ENCODE peak calls at places on chromosomes 3 and 15, in nine cellular contexts. L is SJSA1; W is CD8-positive, alpha-beta T cell; Z is psoas muscle; M is HCT116; U is tibial nerve; X is neural progenitor cell; H is sigmoid colon; I is PC-3. O is an unnamed sample.

GRCh38 chr3:164458986-164459385 is 619.3 kb downstream of the SI start:
- DNase-seq in L (no peak), W (no peak), Z (no peak), M (no peak), U (no peak), X (no peak), H (no peak), I (peak; percentile 45), O (no peak)

GRCh38 chr3:107523361-107524213 is 825 bp downstream of the BBX start:
- DNase-seq in L (peak; percentile 49), W (no peak), Z (peak; percentile 64), M (no peak), U (peak; percentile 19), X (peak; percentile 74), H (peak; percentile 82), I (peak; percentile 43), O (peak; percentile 35)

GRCh38 chr3:106617276-106617675 is 748.5 kb upstream of the CBLB start:
- DNase-seq in L (no peak), W (no peak), Z (no peak), M (no peak), U (no peak), X (no peak), H (no peak), I (peak; percentile 41), O (no peak)

GRCh38 chr3:132210476-132211346 is 106.5 kb upstream of the ACP3 start:
- DNase-seq in L (no peak), W (no peak), Z (no peak), M (peak; percentile 39), U (no peak), X (peak; percentile 61), H (no peak), I (peak; percentile 65), O (no peak)

GRCh38 chr3:168049366-168049974 is 46.3 kb downstream of the GOLIM4 start:
- DNase-seq in L (no peak), W (no peak), Z (no peak), M (no peak), U (no peak), X (no peak), H (no peak), I (no peak), O (no peak)

GRCh38 chr3:141796436-141797166 is 33.4 kb downstream of the GRK7 start:
- DNase-seq in L (no peak), W (peak; percentile 19), Z (no peak), M (no peak), U (no peak), X (no peak), H (no peak), I (no peak), O (peak; percentile 85)

GRCh38 chr3:184593923-184594303 is 32.3 kb downstream of the EPHB3 start:
- DNase-seq in L (no peak), W (no peak), Z (no peak), M (no peak), U (no peak), X (no peak), H (no peak), I (no peak), O (no peak)

GRCh38 chr3:193655827-193656433 is 62.9 kb downstream of the OPA1 start:
- DNase-seq in L (no peak), W (no peak), Z (no peak), M (no peak), U (no peak), X (no peak), H (no peak), I (no peak), O (no peak)

GRCh38 chr3:43865887-43866528 is 175.3 kb downstream of the ABHD5 start:
- DNase-seq in L (no peak), W (no peak), Z (no peak), M (no peak), U (no peak), X (no peak), H (no peak), I (no peak), O (no peak)

GRCh38 chr3:58188173-58188564 is 22.6 kb downstream of the DNASE1L3 start:
- DNase-seq in L (no peak), W (no peak), Z (no peak), M (no peak), U (no peak), X (no peak), H (no peak), I (peak; percentile 84), O (no peak)

GRCh38 chr3:156725706-156726105 is 51.3 kb downstream of the TIPARP start:
- DNase-seq in L (no peak), W (no peak), Z (no peak), M (no peak), U (no peak), X (no peak), H (no peak), I (peak; percentile 13), O (no peak)

GRCh38 chr3:77248420-77248819 is 208.5 kb downstream of the ROBO2 start:
- DNase-seq in L (no peak), W (no peak), Z (no peak), M (no peak), U (no peak), X (no peak), H (no peak), I (no peak), O (no peak)

GRCh38 chr3:31356941-31357340 is 175.8 kb upstream of the STT3B start:
- DNase-seq in L (no peak), W (no peak), Z (no peak), M (no peak), U (no peak), X (no peak), H (peak; percentile 60), I (peak; percentile 31), O (no peak)

GRCh38 chr15:25773248-25773647 is 89.9 kb downstream of the ATP10A start:
- DNase-seq in L (no peak), W (no peak), Z (no peak), M (no peak), U (no peak), X (no peak), H (no peak), I (no peak), O (no peak)

GRCh38 chr3:56837196-56837955 is 35.6 kb upstream of the ARHGEF3 start:
- DNase-seq in L (no peak), W (no peak), Z (no peak), M (no peak), U (no peak), X (peak; percentile 62), H (no peak), I (no peak), O (peak; percentile 27)

GRCh38 chr15:42493694-42494093 is 1.7 kb upstream of the SNAP23 start:
- DNase-seq in L (no peak), W (no peak), Z (no peak), M (no peak), U (no peak), X (no peak), H (no peak), I (no peak), O (no peak)

GRCh38 chr3:194189243-194189791 is 53.4 kb downstream of the HES1 start:
- DNase-seq in L (no peak), W (no peak), Z (no peak), M (no peak), U (no peak), X (no peak), H (no peak), I (no peak), O (no peak)

DNA sequence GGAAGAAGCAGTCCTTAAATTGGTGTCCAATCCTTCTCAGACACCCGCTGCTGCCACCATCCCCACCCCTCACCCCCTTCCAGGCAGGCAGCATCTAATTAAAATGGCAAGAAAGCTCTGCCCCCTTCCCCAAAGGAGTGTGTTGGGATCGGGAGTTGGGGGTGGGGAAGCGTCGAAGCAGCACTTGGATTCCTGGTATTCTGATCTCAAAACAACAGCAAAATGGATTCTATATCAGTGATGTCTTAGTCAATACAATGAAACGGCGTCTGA is 1.4 kb downstream of the TNIK start:
- DNase-seq in L (no peak), W (no peak), Z (no peak), M (no peak), U (no peak), X (peak; percentile 48), H (no peak), I (no peak), O (peak; percentile 2)
- H3K27ac ChIP-seq in L (no peak overlapping the region), W (peak overlapping the region; percentile 53), Z (peak overlapping the region; percentile 87), M (no peak overlapping the region), U (peak overlapping the region; percentile 77), X (no peak overlapping the region), H (peak overlapping the region; percentile 84), I (no peak overlapping the region), O (peak overlapping the region; percentile 84)

GRCh38 chr3:14410106-14410500 is 7.7 kb downstream of the SLC6A6 start:
- DNase-seq in L (no peak), W (no peak), Z (no peak), M (no peak), U (no peak), X (no peak), H (no peak), I (no peak), O (no peak)
- H3K4me3 ChIP-seq in L (no peak overlapping the region), W (no peak overlapping the region), Z (no peak overlapping the region), M (no peak overlapping the region), U (no peak overlapping the region), X (no peak overlapping the region), H (no peak overlapping the region), I (no peak overlapping the region), O (no peak overlapping the region)

DNA sequence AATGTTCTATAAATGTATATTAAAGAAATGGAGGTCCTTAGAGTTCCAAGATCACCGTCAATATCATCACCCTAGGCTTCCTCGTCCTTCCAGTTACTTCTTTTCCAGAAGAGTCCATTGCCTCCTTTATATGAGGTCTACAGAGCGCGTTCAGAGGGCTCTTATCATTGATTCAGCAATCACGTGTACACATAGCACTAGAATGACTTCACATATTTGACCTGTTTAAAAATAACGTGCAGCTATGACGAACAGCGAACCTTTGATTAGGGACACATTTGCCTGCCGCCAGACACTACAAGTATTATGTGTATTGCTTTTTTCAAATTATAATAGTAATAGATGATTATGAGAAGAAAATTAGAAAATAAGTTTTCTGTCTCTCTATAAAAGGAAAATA is 26.0 kb downstream of the IGF1R start:
- DNase-seq in L (no peak), W (no peak), Z (no peak), M (no peak), U (no peak), X (no peak), H (no peak), I (no peak), O (no peak)
- H3K27ac ChIP-seq in L (no peak overlapping the region), W (no peak overlapping the region), Z (peak overlapping the region; percentile 10), M (no peak overlapping the region), U (no peak overlapping the region), X (no peak overlapping the region), H (peak overlapping the region; percentile 20), I (no peak overlapping the region), O (no peak overlapping the region)

GRCh38 chr3:17832021-17832420 is 89.6 kb upstream of the TBC1D5 start:
- DNase-seq in L (no peak), W (no peak), Z (no peak), M (no peak), U (no peak), X (no peak), H (no peak), I (no peak), O (no peak)

GRCh38 chr3:17830786-17831185 is 88.4 kb upstream of the TBC1D5 start:
- DNase-seq in L (no peak), W (no peak), Z (no peak), M (no peak), U (no peak), X (no peak), H (no peak), I (peak; percentile 31), O (no peak)

GRCh38 chr3:17833786-17834559 is 91.5 kb upstream of the TBC1D5 start:
- DNase-seq in L (no peak), W (no peak), Z (no peak), M (no peak), U (no peak), X (no peak), H (no peak), I (peak; percentile 77), O (no peak)

GRCh38 chr3:17828388-17828787 is 86.0 kb upstream of the TBC1D5 start:
- DNase-seq in L (no peak), W (no peak), Z (no peak), M (no peak), U (no peak), X (no peak), H (no peak), I (no peak), O (no peak)

GRCh38 chr3:17831366-17831765 is 88.9 kb upstream of the TBC1D5 start:
- DNase-seq in L (no peak), W (no peak), Z (no peak), M (no peak), U (no peak), X (no peak), H (no peak), I (peak; percentile 56), O (no peak)
- H3K4me3 ChIP-seq in L (no peak overlapping the region), W (no peak overlapping the region), Z (no peak overlapping the region), M (no peak overlapping the region), U (no peak overlapping the region), X (no peak overlapping the region), H (no peak overlapping the region), I (no peak overlapping the region), O (no peak overlapping the region)